ENCODE peak calls at places on chromosomes 11 and 22, in four cellular contexts. I is anterior cingulate cortex, J is T-helper 2 cell, N is MV-4-11. Y is an unnamed sample.
A peak's percentile ranks its signal among the peaks of the same experiment; 100 is the strongest.

GRCh38 chr11:88179141-88179540 is 3.9 kb upstream of the RAB38 start:
- DNase-seq in J (no peak), N (no peak), I (no peak), Y (no peak)

GRCh38 chr11:57493507-57494503 is 21.7 kb downstream of the SLC43A1 start:
- DNase-seq in I (no peak), J (peak; percentile 64), N (no peak), Y (peak; percentile 72)

GRCh38 chr11:57288771-57289579 is 35.8 kb downstream of the TNKS1BP1 start:
- DNase-seq in J (no peak), I (no peak), N (no peak), Y (no peak)

GRCh38 chr11:116478676-116479075 is 294.1 kb downstream of the BUD13 start:
- DNase-seq in I (no peak), N (no peak), J (no peak), Y (no peak)

GRCh38 chr22:39832627-39833074 is 60.9 kb downstream of the ENTHD1 start:
- DNase-seq in I (no peak), J (no peak), N (no peak), Y (no peak)

GRCh38 chr11:120399312-120399711 is 63.1 kb downstream of the ARHGEF12 start:
- DNase-seq in I (no peak), N (no peak), J (no peak), Y (no peak)

GRCh38 chr22:35480627-35481565 is 59.7 kb upstream of the RASD2 start:
- DNase-seq in J (no peak), I (no peak), N (peak; percentile 14), Y (no peak)

GRCh38 chr22:19703869-19704268 is 10.4 kb upstream of the SEPTIN5 start:
- DNase-seq in J (no peak), N (no peak), I (no peak), Y (no peak)

GRCh38 chr22:27718186-27719032 is 83.1 kb downstream of the MN1 start:
- DNase-seq in J (no peak), I (no peak), N (peak; percentile 52), Y (no peak)

GRCh38 chr22:26822300-26822699 is 164.9 kb downstream of the MIAT start:
- DNase-seq in N (no peak), J (no peak), I (no peak), Y (no peak)

GRCh38 chr22:26860233-26860765 is 202.9 kb downstream of the MIAT start:
- DNase-seq in I (no peak), N (no peak), J (no peak), Y (no peak)

GRCh38 chr11:79609511-79609910 is 168.7 kb upstream of the TENM4 start:
- DNase-seq in I (no peak), J (no peak), N (no peak), Y (no peak)

GRCh38 chr22:38760477-38761201 is 4.8 kb upstream of the SUN2 start:
- DNase-seq in I (no peak), N (peak; percentile 35), J (no peak), Y (no peak)

GRCh38 chr11:15053201-15053685 is 20.1 kb upstream of the CALCB start:
- DNase-seq in N (no peak), J (no peak), I (no peak), Y (no peak)

GRCh38 chr11:33635161-33635560 is 65.5 kb downstream of the C11orf91 start:
- DNase-seq in N (no peak), I (peak; percentile 30), J (no peak), Y (no peak)

GRCh38 chr11:128463386-128463829 is 124.0 kb downstream of the ETS1 start:
- DNase-seq in I (no peak), J (no peak), N (no peak), Y (no peak)

GRCh38 chr11:35944503-35945136 is 758 bp downstream of the LDLRAD3 start:
- DNase-seq in J (no peak), N (no peak), I (no peak), Y (no peak)

GRCh38 chr22:43811777-43812148 is 342 bp downstream of the EFCAB6 start:
- DNase-seq in I (no peak), N (no peak), J (no peak), Y (no peak)

GRCh38 chr22:22938672-22939536 is 51.3 kb downstream of the IGLL5 start:
- DNase-seq in I (no peak), N (no peak), J (no peak), Y (no peak)

GRCh38 chr22:36930041-36930935 is 16.9 kb downstream of the CSF2RB start:
- DNase-seq in J (no peak), N (no peak), I (no peak), Y (no peak)

GRCh38 chr11:123381817-123382554 is 48.1 kb upstream of the GRAMD1B start:
- DNase-seq in I (no peak), J (no peak), N (no peak), Y (no peak)

GRCh38 chr11:67301951-67302516 is 1.3 kb upstream of the SSH3 start:
- DNase-seq in I (peak; percentile 37), J (no peak), N (peak; percentile 53), Y (peak; percentile 13)